ENCODE peak calls at places on chromosomes 5 and 9, in six cellular contexts. One of them, this sample, is unnamed.
A peak's percentile ranks its signal among the peaks of the same experiment; 100 is the strongest.

GRCh38 chr9:33159058-33159759 is 7.9 kb downstream of the B4GALT1 start:
- DNase-seq in left ventricle myocardium inferior: peak; percentile 83
- DNase-seq in HepG2: no peak
- DNase-seq in prostate gland: no peak
- DNase-seq in CD8-positive, alpha-beta memory T cell: no peak
- DNase-seq in spleen: peak; percentile 89
- DNase-seq in this sample: peak; percentile 46

GRCh38 chr5:158174918-158175663 is 316.1 kb upstream of the CLINT1 start:
- DNase-seq in left ventricle myocardium inferior: peak; percentile 67
- DNase-seq in HepG2: peak; percentile 32
- DNase-seq in prostate gland: peak; percentile 55
- DNase-seq in CD8-positive, alpha-beta memory T cell: no peak
- DNase-seq in spleen: peak; percentile 81
- DNase-seq in this sample: peak; percentile 86

GRCh38 chr5:72353046-72353445 is 32.9 kb downstream of the PTCD2 start:
- DNase-seq in left ventricle myocardium inferior: no peak
- DNase-seq in HepG2: no peak
- DNase-seq in prostate gland: no peak
- DNase-seq in CD8-positive, alpha-beta memory T cell: no peak
- DNase-seq in spleen: no peak
- DNase-seq in this sample: no peak

GRCh38 chr5:35162848-35163770 is 67.2 kb downstream of the PRLR start:
- DNase-seq in left ventricle myocardium inferior: no peak
- DNase-seq in HepG2: no peak
- DNase-seq in prostate gland: peak; percentile 31
- DNase-seq in CD8-positive, alpha-beta memory T cell: no peak
- DNase-seq in spleen: no peak
- DNase-seq in this sample: no peak

GRCh38 chr5:52674815-52675545 is 112.7 kb upstream of the ITGA1 start:
- DNase-seq in left ventricle myocardium inferior: no peak
- DNase-seq in HepG2: no peak
- DNase-seq in prostate gland: no peak
- DNase-seq in CD8-positive, alpha-beta memory T cell: no peak
- DNase-seq in spleen: no peak
- DNase-seq in this sample: no peak

GRCh38 chr9:127568971-127569818 is 42.9 kb upstream of the STXBP1 start:
- DNase-seq in left ventricle myocardium inferior: peak; percentile 84
- DNase-seq in HepG2: peak; percentile 55
- DNase-seq in prostate gland: peak; percentile 88
- DNase-seq in CD8-positive, alpha-beta memory T cell: peak; percentile 75
- DNase-seq in spleen: peak; percentile 90
- DNase-seq in this sample: peak; percentile 95

GRCh38 chr9:121984726-121985402 is 108.2 kb downstream of the TTLL11 start:
- DNase-seq in left ventricle myocardium inferior: no peak
- DNase-seq in HepG2: no peak
- DNase-seq in prostate gland: no peak
- DNase-seq in CD8-positive, alpha-beta memory T cell: no peak
- DNase-seq in spleen: no peak
- DNase-seq in this sample: no peak

GRCh38 chr9:132367613-132368305 is 13.0 kb upstream of the SETX start:
- DNase-seq in left ventricle myocardium inferior: no peak
- DNase-seq in HepG2: no peak
- DNase-seq in prostate gland: peak; percentile 35
- DNase-seq in CD8-positive, alpha-beta memory T cell: no peak
- DNase-seq in spleen: no peak
- DNase-seq in this sample: peak; percentile 17

GRCh38 chr9:126833710-126834345 is 26.6 kb upstream of the ZBTB34 start:
- DNase-seq in left ventricle myocardium inferior: no peak
- DNase-seq in HepG2: no peak
- DNase-seq in prostate gland: no peak
- DNase-seq in CD8-positive, alpha-beta memory T cell: no peak
- DNase-seq in spleen: no peak
- DNase-seq in this sample: no peak

DNA sequence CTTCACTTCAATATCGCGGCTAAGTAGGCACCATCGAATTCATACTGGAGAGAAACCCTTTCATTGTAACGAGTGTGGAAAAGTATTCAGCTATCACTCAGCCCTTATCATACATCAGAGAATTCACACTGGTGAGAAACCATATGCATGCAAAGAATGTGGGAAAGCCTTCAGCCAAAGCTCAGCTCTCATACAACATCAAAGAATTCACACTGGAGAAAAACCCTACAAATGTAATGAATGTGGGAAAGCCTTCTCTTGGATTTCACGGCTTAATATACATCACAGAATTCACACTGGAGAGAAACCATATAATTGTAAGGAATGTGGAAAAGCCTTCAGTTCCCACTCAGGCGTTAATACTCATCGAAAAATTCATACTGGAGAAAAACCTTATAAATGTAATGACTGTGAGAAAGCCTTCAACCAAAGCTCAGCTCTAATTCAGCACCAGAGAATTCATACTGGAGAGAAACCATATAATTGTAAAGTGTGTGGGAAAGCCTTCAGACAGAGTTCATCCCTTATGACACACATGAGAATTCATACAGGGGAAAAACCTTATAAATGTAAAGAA is 9.5 kb downstream of the ZNF879 start:
- DNase-seq in left ventricle myocardium inferior: no peak
- DNase-seq in HepG2: no peak
- DNase-seq in prostate gland: no peak
- DNase-seq in CD8-positive, alpha-beta memory T cell: no peak
- DNase-seq in spleen: no peak
- DNase-seq in this sample: no peak
- H3K9me3 ChIP-seq in left ventricle myocardium inferior: peaks cover 100% of the 10 kb centered on the region
- H3K9me3 ChIP-seq in HepG2: peaks cover 87% of the 10 kb centered on the region
- H3K9me3 ChIP-seq in prostate gland: peaks cover 14% of the 10 kb centered on the region
- H3K9me3 ChIP-seq in CD8-positive, alpha-beta memory T cell: peaks cover 81% of the 10 kb centered on the region
- H3K9me3 ChIP-seq in spleen: peaks cover 100% of the 10 kb centered on the region
- H3K9me3 ChIP-seq in this sample: peaks cover 70% of the 10 kb centered on the region

GRCh38 chr5:154758501-154758900 is 3.3 kb downstream of the LARP1 start:
- DNase-seq in left ventricle myocardium inferior: no peak
- DNase-seq in HepG2: no peak
- DNase-seq in prostate gland: no peak
- DNase-seq in CD8-positive, alpha-beta memory T cell: no peak
- DNase-seq in spleen: no peak
- DNase-seq in this sample: no peak
- H3K27ac ChIP-seq in left ventricle myocardium inferior: peak overlapping the region; percentile 55
- H3K27ac ChIP-seq in HepG2: no peak overlapping the region
- H3K27ac ChIP-seq in prostate gland: no peak overlapping the region
- H3K27ac ChIP-seq in CD8-positive, alpha-beta memory T cell: peak overlapping the region; percentile 44
- H3K27ac ChIP-seq in spleen: no peak overlapping the region
- H3K27ac ChIP-seq in this sample: peak overlapping the region; percentile 28

GRCh38 chr9:40928803-40929487 is 199.5 kb downstream of the FOXD4L6 start:
- DNase-seq in left ventricle myocardium inferior: no peak
- DNase-seq in HepG2: no peak
- DNase-seq in prostate gland: no peak
- DNase-seq in CD8-positive, alpha-beta memory T cell: no peak
- DNase-seq in spleen: no peak
- DNase-seq in this sample: no peak
- H3K9me3 ChIP-seq in left ventricle myocardium inferior: peaks cover 92% of the 10 kb centered on the region
- H3K9me3 ChIP-seq in HepG2: peaks cover 6% of the 10 kb centered on the region
- H3K9me3 ChIP-seq in prostate gland: peaks cover 12% of the 10 kb centered on the region
- H3K9me3 ChIP-seq in CD8-positive, alpha-beta memory T cell: peaks cover 45% of the 10 kb centered on the region
- H3K9me3 ChIP-seq in spleen: peaks cover 80% of the 10 kb centered on the region
- H3K9me3 ChIP-seq in this sample: peaks cover 48% of the 10 kb centered on the region

GRCh38 chr9:111839981-111840380 is 45.2 kb upstream of the SHOC1 start:
- DNase-seq in left ventricle myocardium inferior: no peak
- DNase-seq in HepG2: no peak
- DNase-seq in prostate gland: no peak
- DNase-seq in CD8-positive, alpha-beta memory T cell: no peak
- DNase-seq in spleen: no peak
- DNase-seq in this sample: no peak
- H3K27ac ChIP-seq in left ventricle myocardium inferior: no peak overlapping the region
- H3K27ac ChIP-seq in HepG2: no peak overlapping the region
- H3K27ac ChIP-seq in prostate gland: no peak overlapping the region
- H3K27ac ChIP-seq in CD8-positive, alpha-beta memory T cell: no peak overlapping the region
- H3K27ac ChIP-seq in spleen: peak overlapping the region; percentile 79
- H3K27ac ChIP-seq in this sample: peak overlapping the region; percentile 81

GRCh38 chr5:154092356-154092755 is 53.6 kb downstream of the MFAP3 start:
- DNase-seq in left ventricle myocardium inferior: no peak
- DNase-seq in HepG2: no peak
- DNase-seq in prostate gland: no peak
- DNase-seq in CD8-positive, alpha-beta memory T cell: no peak
- DNase-seq in spleen: no peak
- DNase-seq in this sample: peak; percentile 48

GRCh38 chr5:154098465-154098864 is 59.7 kb downstream of the MFAP3 start:
- DNase-seq in left ventricle myocardium inferior: no peak
- DNase-seq in HepG2: no peak
- DNase-seq in prostate gland: no peak
- DNase-seq in CD8-positive, alpha-beta memory T cell: no peak
- DNase-seq in spleen: no peak
- DNase-seq in this sample: no peak

GRCh38 chr5:154095819-154096380 is 57.1 kb downstream of the MFAP3 start:
- DNase-seq in left ventricle myocardium inferior: no peak
- DNase-seq in HepG2: no peak
- DNase-seq in prostate gland: no peak
- DNase-seq in CD8-positive, alpha-beta memory T cell: no peak
- DNase-seq in spleen: no peak
- DNase-seq in this sample: no peak

GRCh38 chr5:154101184-154101583 is 62.4 kb downstream of the MFAP3 start:
- DNase-seq in left ventricle myocardium inferior: peak; percentile 19
- DNase-seq in HepG2: no peak
- DNase-seq in prostate gland: no peak
- DNase-seq in CD8-positive, alpha-beta memory T cell: no peak
- DNase-seq in spleen: no peak
- DNase-seq in this sample: no peak

GRCh38 chr5:154097031-154097430 is 58.3 kb downstream of the MFAP3 start:
- DNase-seq in left ventricle myocardium inferior: no peak
- DNase-seq in HepG2: peak; percentile 3
- DNase-seq in prostate gland: no peak
- DNase-seq in CD8-positive, alpha-beta memory T cell: no peak
- DNase-seq in spleen: no peak
- DNase-seq in this sample: peak; percentile 49
- H3K9me3 ChIP-seq in left ventricle myocardium inferior: no peaks in the 10 kb centered on the region
- H3K9me3 ChIP-seq in HepG2: no peaks in the 10 kb centered on the region
- H3K9me3 ChIP-seq in prostate gland: no peaks in the 10 kb centered on the region
- H3K9me3 ChIP-seq in CD8-positive, alpha-beta memory T cell: no peaks in the 10 kb centered on the region
- H3K9me3 ChIP-seq in spleen: no peaks in the 10 kb centered on the region
- H3K9me3 ChIP-seq in this sample: no peaks in the 10 kb centered on the region

DNA sequence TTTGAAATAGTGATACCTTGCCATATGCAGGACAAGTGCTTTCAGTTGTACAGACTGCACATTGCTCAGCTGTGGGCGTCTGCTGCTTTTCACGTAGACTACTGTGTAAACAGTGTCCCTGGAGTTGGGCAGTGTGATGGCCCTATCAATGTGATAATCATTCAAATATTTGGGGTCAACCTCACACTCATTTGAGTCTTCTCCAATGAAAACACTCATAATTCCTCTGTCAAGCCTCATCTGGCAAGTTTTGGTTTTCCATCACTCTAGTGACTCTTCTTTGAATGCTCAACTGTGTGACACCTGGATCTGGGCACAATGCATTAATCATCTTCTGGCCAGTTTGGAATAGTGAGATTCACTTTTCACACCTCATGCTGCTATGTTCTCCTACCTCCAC is 64.4 kb downstream of the UGCG start:
- DNase-seq in left ventricle myocardium inferior: no peak
- DNase-seq in HepG2: no peak
- DNase-seq in prostate gland: no peak
- DNase-seq in CD8-positive, alpha-beta memory T cell: no peak
- DNase-seq in spleen: no peak
- DNase-seq in this sample: no peak
- H3K27ac ChIP-seq in left ventricle myocardium inferior: no peak overlapping the region
- H3K27ac ChIP-seq in HepG2: no peak overlapping the region
- H3K27ac ChIP-seq in prostate gland: no peak overlapping the region
- H3K27ac ChIP-seq in CD8-positive, alpha-beta memory T cell: no peak overlapping the region
- H3K27ac ChIP-seq in spleen: no peak overlapping the region
- H3K27ac ChIP-seq in this sample: peak overlapping the region; percentile 94

DNA sequence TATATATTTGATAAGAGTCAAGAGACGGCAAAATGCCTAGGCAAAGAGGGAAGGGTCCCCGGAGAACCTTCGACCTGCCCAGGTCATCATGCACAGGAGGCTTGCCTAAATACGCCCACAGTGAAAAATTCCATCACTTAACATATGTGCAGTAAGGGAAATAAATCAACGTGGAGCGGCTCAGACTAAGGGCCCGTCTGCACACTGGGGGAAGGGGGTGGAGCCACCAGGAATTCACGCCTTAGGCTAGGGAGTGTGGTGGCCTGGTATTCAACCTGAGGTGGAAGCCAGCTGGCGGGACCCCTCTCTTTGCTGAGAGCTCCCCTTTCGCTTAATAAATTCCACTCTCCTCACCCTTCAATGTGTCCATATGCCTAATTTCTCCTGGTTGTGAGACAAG is 8.3 kb downstream of the PTBP3 start:
- DNase-seq in left ventricle myocardium inferior: no peak
- DNase-seq in HepG2: no peak
- DNase-seq in prostate gland: no peak
- DNase-seq in CD8-positive, alpha-beta memory T cell: no peak
- DNase-seq in spleen: no peak
- DNase-seq in this sample: no peak
- H3K9me3 ChIP-seq in left ventricle myocardium inferior: peaks cover 18% of the 10 kb centered on the region
- H3K9me3 ChIP-seq in HepG2: no peaks in the 10 kb centered on the region
- H3K9me3 ChIP-seq in prostate gland: no peaks in the 10 kb centered on the region
- H3K9me3 ChIP-seq in CD8-positive, alpha-beta memory T cell: no peaks in the 10 kb centered on the region
- H3K9me3 ChIP-seq in spleen: peaks cover 3% of the 10 kb centered on the region
- H3K9me3 ChIP-seq in this sample: no peaks in the 10 kb centered on the region

DNA sequence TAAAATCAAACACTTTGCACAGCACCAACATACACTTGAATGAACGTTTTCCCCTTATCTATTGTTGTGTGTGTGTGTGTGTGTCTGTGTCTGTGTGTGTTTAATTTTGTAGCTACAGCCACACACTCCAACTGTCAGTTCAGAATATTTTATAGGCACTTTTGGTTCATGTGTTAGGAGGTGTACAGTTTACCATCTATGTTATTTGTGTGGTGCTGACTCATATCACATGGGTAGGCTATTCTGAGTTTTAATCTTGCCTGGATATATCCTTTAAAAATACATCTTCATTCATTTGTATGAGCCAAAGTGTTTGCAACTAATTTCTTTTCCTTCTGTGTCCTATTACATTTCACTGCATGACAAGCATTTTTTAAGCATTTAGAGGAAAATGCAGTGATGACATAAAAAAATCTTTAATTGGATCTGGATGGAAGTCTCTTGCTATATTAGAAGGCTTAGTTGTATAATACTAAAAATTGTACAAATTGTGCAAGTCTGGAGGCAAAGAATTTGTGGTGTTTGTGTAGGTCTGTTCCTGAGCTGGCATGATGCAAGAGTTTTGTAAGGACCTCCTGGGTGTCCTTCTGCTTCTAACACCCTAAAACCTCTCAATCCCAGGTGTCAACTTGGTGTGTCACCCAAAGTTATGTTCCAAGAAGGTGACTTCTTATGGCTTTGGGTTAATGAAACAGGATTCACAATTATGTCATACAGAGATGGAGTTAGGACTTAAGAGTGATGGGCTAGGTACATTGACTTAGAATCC is 52.4 kb upstream of the HMHB1 start:
- DNase-seq in left ventricle myocardium inferior: no peak
- DNase-seq in HepG2: no peak
- DNase-seq in prostate gland: no peak
- DNase-seq in CD8-positive, alpha-beta memory T cell: no peak
- DNase-seq in spleen: no peak
- DNase-seq in this sample: no peak
- H3K27ac ChIP-seq in left ventricle myocardium inferior: peak overlapping the region; percentile 55
- H3K27ac ChIP-seq in HepG2: no peak overlapping the region
- H3K27ac ChIP-seq in prostate gland: no peak overlapping the region
- H3K27ac ChIP-seq in CD8-positive, alpha-beta memory T cell: no peak overlapping the region
- H3K27ac ChIP-seq in spleen: no peak overlapping the region
- H3K27ac ChIP-seq in this sample: no peak overlapping the region

GRCh38 chr5:179111267-179112207 is 51.4 kb downstream of the ZNF354C start:
- DNase-seq in left ventricle myocardium inferior: no peak
- DNase-seq in HepG2: no peak
- DNase-seq in prostate gland: no peak
- DNase-seq in CD8-positive, alpha-beta memory T cell: no peak
- DNase-seq in spleen: peak; percentile 29
- DNase-seq in this sample: no peak
- H3K9me3 ChIP-seq in left ventricle myocardium inferior: peaks cover 96% of the 10 kb centered on the region
- H3K9me3 ChIP-seq in HepG2: no peaks in the 10 kb centered on the region
- H3K9me3 ChIP-seq in prostate gland: no peaks in the 10 kb centered on the region
- H3K9me3 ChIP-seq in CD8-positive, alpha-beta memory T cell: no peaks in the 10 kb centered on the region
- H3K9me3 ChIP-seq in spleen: peaks cover 33% of the 10 kb centered on the region
- H3K9me3 ChIP-seq in this sample: peaks cover 6% of the 10 kb centered on the region

This sample was measured in hepatocyte.